ENCODE peak calls at places on chromosome 10, in seven cellular contexts. V is gastrocnemius medialis, H is RWPE2, J is fibroblast of pulmonary artery, I is GM12865, W is HFFc6, S is Calu3. T is an unnamed sample.

GRCh38 chr10:96988421-96988820 is 156.3 kb downstream of the LCOR start:
- DNase-seq in V (no peak), S (no peak), I (no peak), H (no peak), W (peak), J (no peak), T (no peak)

GRCh38 chr10:19811517-19811916 is 4.7 kb upstream of the PLXDC2 start:
- DNase-seq in H (no peak), V (no peak), W (peak), S (no peak), I (no peak), J (peak), T (no peak)

GRCh38 chr10:105725007-105725406 is 1083.9 kb downstream of the SORCS3 start:
- DNase-seq in J (no peak), V (no peak), H (no peak), W (no peak), I (no peak), S (no peak), T (no peak)

GRCh38 chr10:103238506-103239252 is 7.0 kb upstream of the RPEL1 start:
- DNase-seq in H (no peak), S (peak), J (peak), W (peak), I (no peak), V (no peak), T (no peak)

GRCh38 chr10:29648983-29649268 is 14.2 kb upstream of the SVIL start:
- DNase-seq in H (no peak), I (no peak), S (peak), V (no peak), W (peak), J (peak), T (no peak)

GRCh38 chr10:22246680-22247391 is 29.0 kb upstream of the EBLN1 start:
- DNase-seq in S (peak), H (no peak), J (peak), W (peak), I (no peak), V (no peak), T (no peak)

GRCh38 chr10:100847440-100847839 is 65.3 kb upstream of the SLF2 start:
- DNase-seq in W (peak), V (no peak), I (no peak), S (no peak), J (peak), H (no peak), T (no peak)

GRCh38 chr10:115950320-115950719 is 322.7 kb downstream of the GFRA1 start:
- DNase-seq in S (no peak), J (peak), V (no peak), H (no peak), I (no peak), W (no peak), T (no peak)

GRCh38 chr10:30398788-30399187 is 35.2 kb upstream of the MAP3K8 start:
- DNase-seq in J (no peak), I (peak), W (no peak), H (no peak), S (no peak), V (no peak), T (no peak)

GRCh38 chr10:75097666-75098285 is 13.7 kb upstream of the SAMD8 start:
- DNase-seq in V (no peak), J (peak), W (no peak), I (no peak), S (no peak), H (no peak), T (no peak)
- TF ChIP-seq CTCF in V (no peak), J (peak), W (peak), I (peak), S (no peak), H (no peak), T (peak)

DNA sequence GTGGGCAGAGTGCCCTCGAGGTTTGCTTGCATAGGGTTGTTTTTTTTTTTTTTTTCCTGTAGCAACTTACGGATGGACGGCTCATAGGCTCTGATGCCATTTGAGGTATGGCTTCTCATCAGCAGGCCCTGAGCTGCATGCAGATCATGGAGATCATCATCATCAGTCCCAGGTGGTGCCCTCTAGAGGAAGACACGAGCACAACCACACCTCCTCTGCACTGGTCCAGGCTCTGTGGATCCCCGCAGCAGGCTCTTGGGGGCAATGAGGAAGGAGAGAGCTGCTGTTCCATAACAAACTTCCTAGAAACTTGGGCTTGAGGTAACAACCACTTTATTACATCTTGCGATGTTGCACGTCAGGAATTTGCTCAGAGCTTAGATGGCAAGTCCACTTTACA is 132.7 kb upstream of the CXCL12 start:
- DNase-seq in S (no peak), V (no peak), J (no peak), I (peak), H (no peak), W (no peak), T (no peak)
- TF ChIP-seq CTCF in S (no peak), V (no peak), J (peak), I (peak), H (no peak), W (peak), T (peak)

DNA sequence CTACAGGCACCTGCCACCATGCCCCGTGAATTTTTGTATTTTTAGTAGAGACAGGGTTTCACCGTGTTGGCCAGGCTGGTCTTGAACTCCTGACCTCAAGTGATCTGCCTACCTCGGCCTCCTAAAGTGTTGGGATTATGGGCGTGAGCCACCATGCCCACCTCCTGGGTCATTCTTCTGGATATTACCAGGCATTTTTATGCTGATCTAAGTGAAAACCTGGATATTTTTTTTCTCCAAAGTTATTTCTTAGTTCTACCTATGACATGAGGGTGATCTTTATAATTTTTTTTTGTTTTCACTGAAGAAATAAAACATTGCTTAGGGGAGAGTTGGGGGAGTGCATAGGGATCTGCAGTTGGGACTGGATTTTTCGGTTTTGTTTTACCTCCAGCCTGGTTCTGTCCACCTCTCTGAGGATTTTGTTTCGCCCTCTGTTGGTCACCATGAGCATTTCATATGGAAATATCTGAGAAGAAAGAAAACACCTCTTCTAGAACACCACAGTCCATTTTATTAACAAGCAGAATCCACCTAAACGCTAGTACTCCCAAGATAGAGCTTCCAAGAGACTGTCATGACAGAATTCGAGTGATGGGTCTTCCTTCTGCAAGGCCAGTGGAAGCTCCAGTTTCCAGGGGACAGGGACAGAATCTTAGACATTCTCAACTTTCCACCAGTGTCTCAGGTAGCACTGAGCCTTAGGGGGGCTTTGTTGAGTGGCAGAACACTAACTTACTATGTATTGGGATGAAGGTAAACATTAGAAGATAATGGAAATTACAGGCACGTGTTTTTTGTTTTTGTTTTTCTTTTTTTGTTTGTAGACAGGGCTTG is 33.4 kb upstream of the AFAP1L2 start:
- DNase-seq in V (no peak), H (no peak), I (peak), J (peak), W (peak), S (peak), T (no peak)
- TF ChIP-seq CTCF in V (no peak), H (peak), I (peak), J (peak), W (peak), S (no peak), T (peak)

GRCh38 chr10:114002422-114002821 is 41.2 kb upstream of the ADRB1 start:
- DNase-seq in V (no peak), I (no peak), S (no peak), J (no peak), H (no peak), W (no peak), T (no peak)
- TF ChIP-seq CTCF in V (no peak), I (no peak), S (no peak), J (no peak), H (no peak), W (peak), T (no peak)

T was measured in osteocyte.